ENCODE peak calls at places on chromosomes 16 and 17, in six cellular contexts. L is ELR; J is activated CD8-positive, alpha-beta memory T cell treated with anti-CD3 and anti-CD28 coated beads for 1 hour; D is effector memory CD8-positive, alpha-beta T cell; W is T-helper 1 cell; Q is hepatic stellate cell. U is an unnamed sample.

GRCh38 chr17:81419886-81420768 is 24.9 kb downstream of the BAHCC1 start:
- DNase-seq in W (no peak), L (no peak), Q (no peak), D (no peak), J (no peak), U (no peak)

GRCh38 chr17:74992223-74992622 is 4.8 kb downstream of the CDR2L start:
- DNase-seq in D (no peak), Q (no peak), W (no peak), L (no peak), J (no peak), U (no peak)

GRCh38 chr17:2707721-2708584 is 3.6 kb downstream of the CLUH start:
- DNase-seq in Q (peak), J (no peak), W (no peak), D (no peak), L (peak), U (peak)

GRCh38 chr17:42775534-42776098 is 2.4 kb downstream of the VPS25 start:
- DNase-seq in L (peak), J (no peak), D (no peak), W (no peak), Q (peak), U (no peak)

GRCh38 chr17:19013806-19014627 is 9.5 kb upstream of the FAM83G start:
- DNase-seq in D (no peak), L (no peak), W (no peak), Q (no peak), J (no peak), U (no peak)

GRCh38 chr16:23837553-23838308 is 1.9 kb downstream of the PRKCB start:
- DNase-seq in L (no peak), Q (no peak), J (no peak), W (no peak), D (no peak), U (no peak)

GRCh38 chr17:75168998-75169397 is 13.8 kb downstream of the SUMO2 start:
- DNase-seq in D (no peak), J (no peak), L (no peak), W (no peak), Q (no peak), U (no peak)

GRCh38 chr16:27402569-27402963 is 592 bp downstream of the IL21R start:
- DNase-seq in L (no peak), D (no peak), J (no peak), Q (no peak), W (no peak), U (no peak)

GRCh38 chr17:82435103-82435502 is 15.4 kb downstream of the CYBC1 start:
- DNase-seq in D (no peak), L (peak), Q (peak), W (no peak), J (no peak), U (no peak)

GRCh38 chr16:82265809-82266208 is 95.8 kb upstream of the MPHOSPH6 start:
- DNase-seq in Q (no peak), W (no peak), L (no peak), D (no peak), J (no peak), U (no peak)

GRCh38 chr17:72648702-72649101 is 443.8 kb downstream of the SLC39A11 start:
- DNase-seq in D (no peak), Q (no peak), J (no peak), L (no peak), W (no peak), U (no peak)

GRCh38 chr17:49440581-49440980 is 25.9 kb upstream of the PHB1 start:
- DNase-seq in J (no peak), L (no peak), W (no peak), Q (no peak), D (no peak), U (no peak)

GRCh38 chr17:78674595-78675315 is 97.6 kb upstream of the DNAH17 start:
- DNase-seq in J (no peak), W (no peak), D (no peak), L (no peak), Q (no peak), U (no peak)

GRCh38 chr17:17813055-17813724 is 23.6 kb downstream of the SREBF1 start:
- DNase-seq in L (no peak), D (no peak), J (no peak), W (no peak), Q (no peak), U (no peak)

GRCh38 chr17:45018514-45019176 is 32.8 kb downstream of the DCAKD start:
- DNase-seq in Q (no peak), W (no peak), J (no peak), D (peak), L (peak), U (no peak)

GRCh38 chr16:56195151-56195550 is 3.9 kb downstream of the GNAO1 start:
- DNase-seq in J (no peak), D (no peak), Q (no peak), L (no peak), W (no peak), U (no peak)

GRCh38 chr16:89845417-89845816 is 17.1 kb downstream of the SPIRE2 start:
- DNase-seq in Q (no peak), D (peak), L (no peak), W (no peak), J (no peak), U (no peak)

GRCh38 chr16:20901441-20902112 is 1.0 kb downstream of the LYRM1 start:
- DNase-seq in D (peak), J (no peak), L (peak), W (no peak), Q (no peak), U (peak)

GRCh38 chr17:34763727-34764665 is 184.6 kb downstream of the TMEM132E start:
- DNase-seq in W (no peak), Q (no peak), L (peak), D (no peak), J (no peak), U (no peak)

GRCh38 chr16:27285676-27286196 is 17.2 kb upstream of the NSMCE1 start:
- DNase-seq in W (no peak), D (no peak), Q (no peak), J (no peak), L (no peak), U (no peak)

GRCh38 chr16:69481901-69482341 is 57.5 kb downstream of the CYB5B start:
- DNase-seq in D (no peak), J (no peak), W (no peak), Q (peak), L (no peak), U (peak)

GRCh38 chr17:27760069-27760885 is 40.1 kb downstream of the NOS2 start:
- DNase-seq in L (peak), W (peak), D (peak), J (peak), Q (peak), U (peak)

U was measured in left lung.